ENCODE peak calls at places on chromosome 1, in six cellular contexts. A, X, B, Z, O and G are unnamed samples.

GRCh38 chr1:87219626-87220025 is 109.1 kb upstream of the LMO4 start:
- DNase-seq in A (no peak), X (no peak), O (no peak), Z (no peak), B (no peak), G (no peak)

GRCh38 chr1:190259424-190259823 is 218.2 kb downstream of the BRINP3 start:
- DNase-seq in Z (no peak), A (no peak), X (no peak), B (no peak), O (no peak), G (no peak)

GRCh38 chr1:210339500-210339899 is 10.8 kb downstream of the HHAT start:
- DNase-seq in B (no peak), Z (no peak), X (no peak), O (no peak), A (no peak), G (no peak)

GRCh38 chr1:147539122-147539575 is 2.2 kb upstream of the BCL9 start:
- DNase-seq in X (peak; percentile 29), Z (peak; percentile 5), A (no peak), B (no peak), O (no peak), G (no peak)

GRCh38 chr1:243428084-243428483 is 172.2 kb downstream of the SDCCAG8 start:
- DNase-seq in O (no peak), X (no peak), B (no peak), Z (no peak), A (no peak), G (no peak)

GRCh38 chr1:17250601-17251000 is 1.7 kb downstream of the PADI3 start:
- DNase-seq in X (peak; percentile 49), O (no peak), B (no peak), Z (no peak), A (no peak), G (no peak)

GRCh38 chr1:114340906-114341698 is 169.9 kb downstream of the TRIM33 start:
- DNase-seq in X (no peak), B (no peak), Z (no peak), A (no peak), O (no peak), G (no peak)

GRCh38 chr1:24186993-24187790 is at the start of gene IFNLR1:
- DNase-seq in B (no peak), A (peak; percentile 89), X (peak; percentile 85), Z (peak; percentile 86), O (peak; percentile 89), G (peak; percentile 89)

GRCh38 chr1:178726545-178726944 is 1.5 kb downstream of the RALGPS2 start:
- DNase-seq in Z (no peak), O (no peak), B (no peak), X (no peak), A (no peak), G (no peak)